ENCODE peak calls at places on chromosomes 12 and 14, in six cellular contexts. One of them, this sample, is unnamed.

GRCh38 chr12:6263931-6264330 is 46.6 kb upstream of the PLEKHG6 start:
- DNase-seq in HFF-Myc: no peak
- DNase-seq in BE2C: peak; percentile 79
- DNase-seq in CD4-positive, alpha-beta T cell: no peak
- DNase-seq in IMR-90: peak; percentile 52
- DNase-seq in AG04450: no peak
- DNase-seq in this sample: peak; percentile 35

GRCh38 chr12:96623818-96624217 is 134.4 kb downstream of the CFAP54 start:
- DNase-seq in HFF-Myc: no peak
- DNase-seq in BE2C: no peak
- DNase-seq in CD4-positive, alpha-beta T cell: no peak
- DNase-seq in IMR-90: no peak
- DNase-seq in AG04450: no peak
- DNase-seq in this sample: no peak

GRCh38 chr12:108346727-108347710 is 7.9 kb upstream of the CMKLR1 start:
- DNase-seq in HFF-Myc: no peak
- DNase-seq in BE2C: no peak
- DNase-seq in CD4-positive, alpha-beta T cell: no peak
- DNase-seq in IMR-90: no peak
- DNase-seq in AG04450: no peak
- DNase-seq in this sample: no peak

GRCh38 chr12:111444706-111445310 is 39.1 kb downstream of the SH2B3 start:
- DNase-seq in HFF-Myc: no peak
- DNase-seq in BE2C: peak; percentile 63
- DNase-seq in CD4-positive, alpha-beta T cell: peak; percentile 71
- DNase-seq in IMR-90: no peak
- DNase-seq in AG04450: no peak
- DNase-seq in this sample: no peak

GRCh38 chr12:69688021-69688420 is 11.1 kb downstream of the BEST3 start:
- DNase-seq in HFF-Myc: no peak
- DNase-seq in BE2C: no peak
- DNase-seq in CD4-positive, alpha-beta T cell: no peak
- DNase-seq in IMR-90: peak; percentile 27
- DNase-seq in AG04450: no peak
- DNase-seq in this sample: no peak

GRCh38 chr14:104665092-104665662 is 24.2 kb upstream of the INF2 start:
- DNase-seq in HFF-Myc: no peak
- DNase-seq in BE2C: no peak
- DNase-seq in CD4-positive, alpha-beta T cell: no peak
- DNase-seq in IMR-90: peak; percentile 33
- DNase-seq in AG04450: no peak
- DNase-seq in this sample: no peak

GRCh38 chr14:102799684-102800562 is 22.7 kb downstream of the TRAF3 start:
- DNase-seq in HFF-Myc: peak; percentile 70
- DNase-seq in BE2C: no peak
- DNase-seq in CD4-positive, alpha-beta T cell: no peak
- DNase-seq in IMR-90: peak; percentile 90
- DNase-seq in AG04450: peak; percentile 73
- DNase-seq in this sample: peak; percentile 88

GRCh38 chr14:101087614-101088394 is 184.3 kb upstream of the RTL1 start:
- DNase-seq in HFF-Myc: no peak
- DNase-seq in BE2C: no peak
- DNase-seq in CD4-positive, alpha-beta T cell: no peak
- DNase-seq in IMR-90: no peak
- DNase-seq in AG04450: no peak
- DNase-seq in this sample: peak; percentile 41

GRCh38 chr12:70756118-70756517 is 118.9 kb upstream of the PTPRB start:
- DNase-seq in HFF-Myc: no peak
- DNase-seq in BE2C: no peak
- DNase-seq in CD4-positive, alpha-beta T cell: no peak
- DNase-seq in IMR-90: peak; percentile 20
- DNase-seq in AG04450: no peak
- DNase-seq in this sample: peak; percentile 63

DNA sequence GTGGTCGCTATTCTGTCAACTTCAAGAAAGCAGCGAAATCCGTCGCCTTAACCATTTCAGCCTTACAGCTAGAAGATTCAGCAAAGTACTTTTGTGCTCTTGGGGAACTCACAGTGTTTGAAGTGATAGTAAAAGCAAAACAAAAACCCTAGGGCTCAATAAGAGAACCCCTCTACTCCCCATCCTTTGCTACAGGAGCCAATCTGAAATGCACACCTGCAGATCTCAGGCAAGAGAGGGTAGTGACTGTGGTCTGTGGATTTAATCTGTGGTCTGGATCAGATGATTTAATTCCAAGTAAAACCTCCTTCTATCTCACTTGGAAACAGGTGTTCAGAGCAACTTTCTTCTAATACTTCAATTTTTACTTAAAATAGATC is 422.9 kb upstream of the OR4E1 start:
- DNase-seq in HFF-Myc: no peak
- DNase-seq in BE2C: no peak
- DNase-seq in CD4-positive, alpha-beta T cell: no peak
- DNase-seq in IMR-90: no peak
- DNase-seq in AG04450: no peak
- DNase-seq in this sample: no peak
- TF ChIP-seq CTCF in HFF-Myc: no peak
- TF ChIP-seq CTCF in BE2C: no peak
- TF ChIP-seq CTCF in CD4-positive, alpha-beta T cell: no peak
- TF ChIP-seq CTCF in IMR-90: no peak
- TF ChIP-seq CTCF in AG04450: no peak
- TF ChIP-seq CTCF in this sample: no peak

GRCh38 chr14:70889555-70889954 is 17.7 kb upstream of the PCNX1 start:
- DNase-seq in HFF-Myc: no peak
- DNase-seq in BE2C: no peak
- DNase-seq in CD4-positive, alpha-beta T cell: no peak
- DNase-seq in IMR-90: no peak
- DNase-seq in AG04450: no peak
- DNase-seq in this sample: no peak

GRCh38 chr14:70888681-70889175 is 18.5 kb upstream of the PCNX1 start:
- DNase-seq in HFF-Myc: no peak
- DNase-seq in BE2C: no peak
- DNase-seq in CD4-positive, alpha-beta T cell: no peak
- DNase-seq in IMR-90: peak; percentile 70
- DNase-seq in AG04450: no peak
- DNase-seq in this sample: peak; percentile 54

GRCh38 chr14:70887207-70888150 is 19.8 kb upstream of the PCNX1 start:
- DNase-seq in HFF-Myc: no peak
- DNase-seq in BE2C: no peak
- DNase-seq in CD4-positive, alpha-beta T cell: no peak
- DNase-seq in IMR-90: peak; percentile 98
- DNase-seq in AG04450: peak; percentile 86
- DNase-seq in this sample: peak; percentile 80

GRCh38 chr14:70886421-70887206 is 20.6 kb upstream of the PCNX1 start:
- DNase-seq in HFF-Myc: no peak
- DNase-seq in BE2C: no peak
- DNase-seq in CD4-positive, alpha-beta T cell: no peak
- DNase-seq in IMR-90: no peak
- DNase-seq in AG04450: no peak
- DNase-seq in this sample: no peak

DNA sequence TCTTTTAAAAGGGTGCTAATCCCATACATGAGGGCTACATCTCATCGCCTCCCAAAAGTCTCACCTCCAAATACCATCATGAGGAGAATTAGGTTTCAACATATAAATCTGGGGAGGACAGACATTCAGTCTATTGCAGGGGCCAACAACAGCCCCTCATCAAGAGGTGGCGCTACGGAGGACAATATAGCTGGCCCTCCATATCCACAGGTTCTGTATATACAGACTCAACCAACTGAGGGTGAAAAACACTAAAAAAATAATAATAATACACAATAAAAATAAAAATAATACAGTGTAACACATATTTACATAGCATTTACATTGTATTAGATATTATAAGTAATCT is 19.1 kb upstream of the PCNX1 start:
- DNase-seq in HFF-Myc: no peak
- DNase-seq in BE2C: no peak
- DNase-seq in CD4-positive, alpha-beta T cell: no peak
- DNase-seq in IMR-90: no peak
- DNase-seq in AG04450: no peak
- DNase-seq in this sample: no peak
- TF ChIP-seq CTCF in HFF-Myc: no peak
- TF ChIP-seq CTCF in BE2C: peak; percentile 19
- TF ChIP-seq CTCF in CD4-positive, alpha-beta T cell: no peak
- TF ChIP-seq CTCF in IMR-90: no peak
- TF ChIP-seq CTCF in AG04450: no peak
- TF ChIP-seq CTCF in this sample: no peak

GRCh38 chr14:30679032-30679431 is 56.9 kb downstream of the SCFD1 start:
- DNase-seq in HFF-Myc: no peak
- DNase-seq in BE2C: no peak
- DNase-seq in CD4-positive, alpha-beta T cell: no peak
- DNase-seq in IMR-90: no peak
- DNase-seq in AG04450: no peak
- DNase-seq in this sample: no peak

GRCh38 chr14:30680036-30680435 is 57.9 kb downstream of the SCFD1 start:
- DNase-seq in HFF-Myc: no peak
- DNase-seq in BE2C: no peak
- DNase-seq in CD4-positive, alpha-beta T cell: no peak
- DNase-seq in IMR-90: no peak
- DNase-seq in AG04450: no peak
- DNase-seq in this sample: no peak

GRCh38 chr14:30681752-30682355 is 59.7 kb downstream of the SCFD1 start:
- DNase-seq in HFF-Myc: no peak
- DNase-seq in BE2C: no peak
- DNase-seq in CD4-positive, alpha-beta T cell: no peak
- DNase-seq in IMR-90: peak; percentile 14
- DNase-seq in AG04450: no peak
- DNase-seq in this sample: peak; percentile 17
- TF ChIP-seq CTCF in HFF-Myc: peak; percentile 39
- TF ChIP-seq CTCF in BE2C: peak; percentile 59
- TF ChIP-seq CTCF in CD4-positive, alpha-beta T cell: no peak
- TF ChIP-seq CTCF in IMR-90: peak; percentile 39
- TF ChIP-seq CTCF in AG04450: peak; percentile 56
- TF ChIP-seq CTCF in this sample: peak; percentile 58

DNA sequence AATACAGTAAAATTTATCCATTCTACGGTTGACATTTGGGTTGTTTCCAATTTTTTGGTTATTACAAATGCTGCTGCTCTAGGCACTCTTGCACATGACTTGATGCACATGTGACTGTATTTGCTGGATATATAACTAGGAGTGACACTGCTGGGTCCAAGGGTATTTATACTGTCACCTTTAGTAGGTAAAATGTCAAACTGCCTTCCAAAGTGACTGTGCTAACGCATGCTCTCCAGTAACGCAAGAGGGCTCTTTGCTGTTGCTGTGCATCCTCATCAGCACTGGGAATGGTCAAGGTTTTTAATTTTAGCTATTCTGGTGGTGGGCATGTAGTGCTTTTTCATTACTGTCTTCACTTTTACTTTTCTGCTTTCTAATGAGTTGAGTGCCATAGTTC is 62.3 kb downstream of the ACADS start:
- DNase-seq in HFF-Myc: no peak
- DNase-seq in BE2C: no peak
- DNase-seq in CD4-positive, alpha-beta T cell: no peak
- DNase-seq in IMR-90: no peak
- DNase-seq in AG04450: no peak
- DNase-seq in this sample: no peak
- TF ChIP-seq CTCF in HFF-Myc: no peak
- TF ChIP-seq CTCF in BE2C: no peak
- TF ChIP-seq CTCF in CD4-positive, alpha-beta T cell: no peak
- TF ChIP-seq CTCF in IMR-90: no peak
- TF ChIP-seq CTCF in AG04450: no peak
- TF ChIP-seq CTCF in this sample: no peak

DNA sequence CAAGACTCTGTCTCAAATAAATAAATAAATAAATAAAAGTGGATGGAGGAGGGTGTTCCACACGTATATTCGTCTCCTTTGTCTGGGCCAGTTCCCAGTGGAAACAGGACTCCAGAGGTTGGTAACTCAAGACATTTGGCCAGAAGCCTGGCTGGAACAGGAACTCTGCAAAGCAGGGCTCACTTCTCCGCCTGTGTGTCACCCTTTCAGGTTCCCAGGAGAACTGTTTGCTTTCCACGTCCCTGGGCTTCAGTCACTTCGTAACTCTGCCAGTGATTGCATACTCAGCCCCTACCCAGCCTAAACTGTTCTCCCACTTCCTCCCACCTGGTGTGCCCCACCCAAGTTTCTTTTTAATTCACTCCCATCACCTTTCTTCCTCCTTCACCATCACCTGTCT is 7.0 kb upstream of the UBE2N start:
- DNase-seq in HFF-Myc: no peak
- DNase-seq in BE2C: no peak
- DNase-seq in CD4-positive, alpha-beta T cell: no peak
- DNase-seq in IMR-90: no peak
- DNase-seq in AG04450: no peak
- DNase-seq in this sample: no peak
- TF ChIP-seq CTCF in HFF-Myc: no peak
- TF ChIP-seq CTCF in BE2C: no peak
- TF ChIP-seq CTCF in CD4-positive, alpha-beta T cell: no peak
- TF ChIP-seq CTCF in IMR-90: no peak
- TF ChIP-seq CTCF in AG04450: no peak
- TF ChIP-seq CTCF in this sample: no peak

GRCh38 chr14:39430762-39431415 is 1.3 kb downstream of the FBXO33 start:
- DNase-seq in HFF-Myc: no peak
- DNase-seq in BE2C: no peak
- DNase-seq in CD4-positive, alpha-beta T cell: no peak
- DNase-seq in IMR-90: peak; percentile 13
- DNase-seq in AG04450: no peak
- DNase-seq in this sample: peak; percentile 17
- TF ChIP-seq CTCF in HFF-Myc: no peak
- TF ChIP-seq CTCF in BE2C: no peak
- TF ChIP-seq CTCF in CD4-positive, alpha-beta T cell: no peak
- TF ChIP-seq CTCF in IMR-90: no peak
- TF ChIP-seq CTCF in AG04450: no peak
- TF ChIP-seq CTCF in this sample: no peak